ENCODE peak calls at places on chromosomes 6 and 20, in seven cellular contexts. One of them, this sample, is unnamed.

GRCh38 chr20:17635846-17636245 is 46.2 kb downstream of the RRBP1 start:
- DNase-seq in AG04450: no peak
- DNase-seq in effector CD4-positive, alpha-beta T cell: no peak
- DNase-seq in H7: no peak
- DNase-seq in A549: no peak
- DNase-seq in HCT116: no peak
- DNase-seq in NCI-H1092: no peak
- DNase-seq in this sample: no peak

GRCh38 chr6:151387581-151387980 is 3.8 kb downstream of the ZBTB2 start:
- DNase-seq in NCI-H1092: no peak
- DNase-seq in A549: no peak
- DNase-seq in AG04450: peak; percentile 34
- DNase-seq in effector CD4-positive, alpha-beta T cell: no peak
- DNase-seq in HCT116: no peak
- DNase-seq in H7: no peak
- DNase-seq in this sample: no peak

GRCh38 chr6:169216830-169217229 is 36.8 kb downstream of the THBS2 start:
- DNase-seq in HCT116: no peak
- DNase-seq in AG04450: no peak
- DNase-seq in A549: no peak
- DNase-seq in NCI-H1092: no peak
- DNase-seq in effector CD4-positive, alpha-beta T cell: no peak
- DNase-seq in H7: no peak
- DNase-seq in this sample: no peak

GRCh38 chr6:26064619-26065257 is 22.5 kb upstream of the HFE start:
- DNase-seq in HCT116: peak; percentile 54
- DNase-seq in effector CD4-positive, alpha-beta T cell: peak; percentile 28
- DNase-seq in H7: peak; percentile 54
- DNase-seq in AG04450: peak; percentile 20
- DNase-seq in A549: no peak
- DNase-seq in NCI-H1092: peak; percentile 14
- DNase-seq in this sample: no peak

GRCh38 chr6:44621846-44622245 is 234.3 kb downstream of the CDC5L start:
- DNase-seq in NCI-H1092: no peak
- DNase-seq in HCT116: no peak
- DNase-seq in AG04450: no peak
- DNase-seq in H7: no peak
- DNase-seq in effector CD4-positive, alpha-beta T cell: no peak
- DNase-seq in A549: no peak
- DNase-seq in this sample: no peak

GRCh38 chr6:112231609-112232060 is 22.7 kb downstream of the LAMA4 start:
- DNase-seq in HCT116: no peak
- DNase-seq in H7: no peak
- DNase-seq in AG04450: no peak
- DNase-seq in effector CD4-positive, alpha-beta T cell: no peak
- DNase-seq in NCI-H1092: no peak
- DNase-seq in A549: no peak
- DNase-seq in this sample: no peak

GRCh38 chr6:22717906-22718305 is 148.5 kb downstream of the HDGFL1 start:
- DNase-seq in effector CD4-positive, alpha-beta T cell: no peak
- DNase-seq in NCI-H1092: peak; percentile 81
- DNase-seq in HCT116: no peak
- DNase-seq in A549: no peak
- DNase-seq in H7: no peak
- DNase-seq in AG04450: no peak
- DNase-seq in this sample: no peak

GRCh38 chr20:63961664-63962425 is 5.6 kb upstream of the UCKL1 start:
- DNase-seq in A549: no peak
- DNase-seq in NCI-H1092: no peak
- DNase-seq in H7: no peak
- DNase-seq in HCT116: no peak
- DNase-seq in AG04450: no peak
- DNase-seq in effector CD4-positive, alpha-beta T cell: no peak
- DNase-seq in this sample: no peak

GRCh38 chr6:107657755-107658461 is 166.2 kb downstream of the SCML4 start:
- DNase-seq in effector CD4-positive, alpha-beta T cell: peak; percentile 7
- DNase-seq in NCI-H1092: peak; percentile 60
- DNase-seq in H7: peak; percentile 52
- DNase-seq in AG04450: peak; percentile 64
- DNase-seq in HCT116: no peak
- DNase-seq in A549: no peak
- DNase-seq in this sample: peak; percentile 53

GRCh38 chr6:36803482-36803881 is 35.8 kb downstream of the CPNE5 start:
- DNase-seq in HCT116: no peak
- DNase-seq in H7: no peak
- DNase-seq in NCI-H1092: no peak
- DNase-seq in AG04450: no peak
- DNase-seq in A549: no peak
- DNase-seq in effector CD4-positive, alpha-beta T cell: no peak
- DNase-seq in this sample: no peak

GRCh38 chr6:6559994-6560393 is 28.5 kb upstream of the LY86 start:
- DNase-seq in HCT116: no peak
- DNase-seq in H7: no peak
- DNase-seq in NCI-H1092: no peak
- DNase-seq in AG04450: no peak
- DNase-seq in effector CD4-positive, alpha-beta T cell: no peak
- DNase-seq in A549: no peak
- DNase-seq in this sample: no peak

GRCh38 chr6:143804835-143805239 is 38.3 kb upstream of the LTV1 start:
- DNase-seq in H7: no peak
- DNase-seq in A549: no peak
- DNase-seq in AG04450: no peak
- DNase-seq in NCI-H1092: no peak
- DNase-seq in effector CD4-positive, alpha-beta T cell: no peak
- DNase-seq in HCT116: no peak
- DNase-seq in this sample: no peak

GRCh38 chr6:90544085-90544484 is 42.8 kb downstream of the MAP3K7 start:
- DNase-seq in HCT116: no peak
- DNase-seq in effector CD4-positive, alpha-beta T cell: no peak
- DNase-seq in NCI-H1092: no peak
- DNase-seq in A549: no peak
- DNase-seq in H7: no peak
- DNase-seq in AG04450: no peak
- DNase-seq in this sample: no peak

GRCh38 chr6:35489066-35489465 is 7.8 kb downstream of the TEAD3 start:
- DNase-seq in effector CD4-positive, alpha-beta T cell: no peak
- DNase-seq in HCT116: no peak
- DNase-seq in AG04450: no peak
- DNase-seq in NCI-H1092: no peak
- DNase-seq in H7: no peak
- DNase-seq in A549: no peak
- DNase-seq in this sample: no peak

GRCh38 chr6:73984851-73985250 is 288.8 kb downstream of the CD109 start:
- DNase-seq in AG04450: no peak
- DNase-seq in NCI-H1092: no peak
- DNase-seq in effector CD4-positive, alpha-beta T cell: no peak
- DNase-seq in HCT116: no peak
- DNase-seq in H7: no peak
- DNase-seq in A549: no peak
- DNase-seq in this sample: no peak

GRCh38 chr6:220736-221475 is 71.4 kb upstream of the DUSP22 start:
- DNase-seq in H7: peak; percentile 53
- DNase-seq in A549: no peak
- DNase-seq in NCI-H1092: no peak
- DNase-seq in HCT116: no peak
- DNase-seq in effector CD4-positive, alpha-beta T cell: no peak
- DNase-seq in AG04450: no peak
- DNase-seq in this sample: no peak